ENCODE peak calls at places on chromosomes 5 and 9, in eight cellular contexts. A is psoas muscle, N is kidney, J is fibroblast of the aortic adventitia, D is adipocyte, Q is upper lobe of right lung, X is fibroblast of lung, T is foreskin fibroblast. S is an unnamed sample.

GRCh38 chr9:20319641-20320337 is 302.5 kb downstream of the MLLT3 start:
- DNase-seq in A (no peak), N (no peak), J (peak), D (peak), Q (no peak), X (peak), T (peak), S (no peak)

GRCh38 chr9:100521282-100521681 is 48.3 kb downstream of the TMEFF1 start:
- DNase-seq in A (no peak), N (no peak), J (no peak), D (no peak), Q (no peak), X (no peak), T (no peak), S (no peak)

GRCh38 chr9:128556276-128556675 is 3.9 kb downstream of the SPTAN1 start:
- DNase-seq in A (no peak), N (no peak), J (no peak), D (no peak), Q (no peak), X (no peak), T (no peak), S (no peak)

GRCh38 chr5:176901260-176902101 is 2.3 kb upstream of the HK3 start:
- DNase-seq in A (no peak), N (no peak), J (no peak), D (no peak), Q (no peak), X (no peak), T (no peak), S (no peak)

GRCh38 chr5:1792842-1793266 is 6.8 kb downstream of the MRPL36 start:
- DNase-seq in A (no peak), N (no peak), J (peak), D (peak), Q (no peak), X (peak), T (peak), S (no peak)

GRCh38 chr5:66864240-66864884 is 268.2 kb downstream of the MAST4 start:
- DNase-seq in A (no peak), N (no peak), J (peak), D (peak), Q (no peak), X (peak), T (peak), S (no peak)

GRCh38 chr9:20373263-20373662 is 249.0 kb downstream of the MLLT3 start:
- DNase-seq in A (no peak), N (no peak), J (no peak), D (no peak), Q (no peak), X (no peak), T (no peak), S (no peak)

GRCh38 chr5:132837868-132838267 is 7.4 kb upstream of the SHROOM1 start:
- DNase-seq in A (no peak), N (no peak), J (no peak), D (no peak), Q (peak), X (no peak), T (no peak), S (no peak)

GRCh38 chr5:8641796-8642505 is 773.0 kb downstream of the MTRR start:
- DNase-seq in A (no peak), N (no peak), J (no peak), D (no peak), Q (no peak), X (no peak), T (no peak), S (no peak)

GRCh38 chr5:23139338-23140171 is 286.4 kb upstream of the CDH12 start:
- DNase-seq in A (no peak), N (no peak), J (no peak), D (peak), Q (no peak), X (peak), T (peak), S (no peak)

GRCh38 chr5:61632064-61632463 is 300.0 kb downstream of the ZSWIM6 start:
- DNase-seq in A (no peak), N (no peak), J (no peak), D (no peak), Q (no peak), X (no peak), T (no peak), S (no peak)

GRCh38 chr9:16213781-16214515 is 656.5 kb downstream of the BNC2 start:
- DNase-seq in A (no peak), N (peak), J (peak), D (peak), Q (no peak), X (peak), T (peak), S (no peak)

GRCh38 chr9:89313842-89314241 is 2.8 kb downstream of the CKS2 start:
- DNase-seq in A (no peak), N (no peak), J (peak), D (peak), Q (no peak), X (no peak), T (peak), S (no peak)
- H3K4me3 ChIP-seq in A (no peak), N (no peak), J (peak), D (no peak), Q (no peak), X (peak), T (peak), S (no peak)

GRCh38 chr9:133738039-133738805 is at the start of gene SARDH:
- DNase-seq in A (peak), N (peak), J (peak), D (peak), Q (peak), X (peak), T (peak), S (no peak)
- H3K4me3 ChIP-seq in A (peak), N (peak), J (peak), D (peak), Q (peak), X (no peak), T (peak), S (peak)

GRCh38 chr5:32027717-32028321 is 146.3 kb downstream of the GOLPH3 start:
- DNase-seq in A (peak), N (no peak), J (peak), D (peak), Q (no peak), X (peak), T (peak), S (no peak)
- H3K4me3 ChIP-seq in A (peak), N (no peak), J (no peak), D (peak), Q (no peak), X (peak), T (peak), S (no peak)

DNA sequence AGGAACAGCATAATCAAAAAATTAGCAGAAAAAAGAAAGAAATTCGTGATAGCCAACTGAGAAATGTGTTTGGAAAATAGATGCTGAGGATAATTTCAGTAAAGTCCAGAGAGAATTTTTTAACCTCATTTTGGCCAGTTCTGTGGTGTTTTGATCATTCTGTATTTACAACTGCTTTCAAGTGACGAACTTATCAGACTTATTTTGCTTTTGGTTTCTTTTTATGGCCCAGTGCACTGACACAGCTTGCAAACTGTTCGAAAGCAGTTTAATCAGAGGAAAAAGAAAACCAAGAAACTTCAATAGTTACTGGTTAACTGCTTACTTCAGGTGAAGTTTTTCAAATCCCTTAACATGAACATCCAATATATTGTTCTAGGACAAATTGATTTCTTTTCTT is 1.9 kb downstream of the SDHA start:
- DNase-seq in A (no peak), N (no peak), J (peak), D (peak), Q (no peak), X (no peak), T (no peak), S (no peak)
- H3K4me3 ChIP-seq in A (peak), N (peak), J (peak), D (peak), Q (peak), X (peak), T (peak), S (peak)

DNA sequence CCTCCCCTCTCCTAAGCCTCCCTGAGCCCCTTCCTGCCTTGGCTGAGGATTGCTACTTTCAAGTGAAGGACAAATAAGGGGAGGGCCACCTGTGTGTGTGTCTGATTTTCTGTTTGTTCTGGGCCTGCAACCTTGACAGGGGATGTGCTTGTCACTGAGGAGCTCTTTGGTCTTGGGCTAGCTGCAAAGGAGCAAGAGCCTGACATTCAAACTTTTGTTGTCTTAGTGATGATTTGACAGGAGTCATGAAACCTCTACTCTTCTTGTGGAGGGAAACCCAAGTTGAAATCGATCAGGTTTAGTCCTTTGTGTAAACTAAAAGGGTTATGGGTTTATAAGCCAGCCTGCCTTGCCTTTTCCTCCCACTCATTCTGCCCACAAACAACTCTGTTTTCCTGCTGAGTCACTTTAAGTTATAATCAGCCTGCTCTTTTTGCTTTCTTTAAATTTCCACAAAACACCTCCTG is 16.9 kb downstream of the CLTA start:
- DNase-seq in A (no peak), N (no peak), J (peak), D (peak), Q (no peak), X (no peak), T (peak), S (no peak)
- H3K4me3 ChIP-seq in A (no peak), N (no peak), J (no peak), D (no peak), Q (no peak), X (no peak), T (no peak), S (no peak)

S was measured in dorsolateral prefrontal cortex.